ENCODE peak calls at places on chromosomes 4 and X, in eight cellular contexts. G is stimulated activated CD8-positive, alpha-beta memory T cell treated with anti-CD3 and anti-CD28 coated beads, Interleukin-12 subunit alpha, Interleukin-12 subunit beta, amount 100 ng/mL, for 4 hours; Y is naive thymus-derived CD4-positive, alpha-beta T cell; N is HepG2; D is stimulated activated CD4-positive, alpha-beta T cell treated with anti-CD3 and anti-CD28 coated beads, TNF-alpha, amount 100 ng/mL, for 4 hours; T is osteocyte; O is EH; I is activated CD4-positive, alpha-beta T cell treated with anti-CD3 and anti-CD28 coated beads, Interleukin-2, amount 50 U/mL, for 24 hours. A is an unnamed sample.

GRCh38 chr4:1340181-1340747 is 6.7 kb upstream of the UVSSA start:
- DNase-seq in G (no peak), Y (no peak), N (no peak), D (no peak), T (no peak), O (no peak), I (no peak), A (no peak)

GRCh38 chr4:24451870-24452269 is 132.5 kb downstream of the DHX15 start:
- DNase-seq in G (no peak), Y (no peak), N (no peak), D (no peak), T (no peak), O (no peak), I (no peak), A (no peak)

GRCh38 chrX:48919360-48919821 is 567 bp upstream of the PIM2 start:
- DNase-seq in G (no peak), Y (peak; percentile 65), N (no peak), D (no peak), T (no peak), O (no peak), I (no peak), A (no peak)

GRCh38 chr4:122356317-122356818 is 22.4 kb upstream of the ADAD1 start:
- DNase-seq in G (no peak), Y (no peak), N (no peak), D (no peak), T (no peak), O (no peak), I (no peak), A (no peak)

GRCh38 chr4:150889306-150889705 is 125.8 kb downstream of the LRBA start:
- DNase-seq in G (no peak), Y (no peak), N (no peak), D (no peak), T (no peak), O (no peak), I (no peak), A (no peak)

GRCh38 chrX:119398587-119398973 is 556 bp upstream of the SLC25A43 start:
- DNase-seq in G (no peak), Y (no peak), N (peak; percentile 7), D (no peak), T (no peak), O (no peak), I (no peak), A (peak; percentile 15)

GRCh38 chrX:12979630-12980015 is 4.7 kb downstream of the TMSB4X start:
- DNase-seq in G (no peak), Y (no peak), N (no peak), D (no peak), T (no peak), O (no peak), I (no peak), A (no peak)

GRCh38 chr4:90281956-90282355 is 154.8 kb downstream of the CCSER1 start:
- DNase-seq in G (no peak), Y (no peak), N (no peak), D (no peak), T (no peak), O (no peak), I (no peak), A (no peak)

GRCh38 chrX:7059214-7059838 is 88.2 kb upstream of the STS start:
- DNase-seq in G (no peak), Y (peak; percentile 36), N (no peak), D (no peak), T (no peak), O (no peak), I (no peak), A (no peak)

GRCh38 chr4:153234923-153235322 is 30.7 kb downstream of the TRIM2 start:
- DNase-seq in G (no peak), Y (no peak), N (no peak), D (no peak), T (no peak), O (peak; percentile 82), I (no peak), A (no peak)

GRCh38 chrX:39726810-39727209 is 370.9 kb downstream of the BCOR start:
- DNase-seq in G (no peak), Y (no peak), N (no peak), D (no peak), T (no peak), O (peak; percentile 70), I (no peak), A (no peak)

GRCh38 chr4:128512767-128513322 is 225.2 kb upstream of the PGRMC2 start:
- DNase-seq in G (no peak), Y (no peak), N (no peak), D (no peak), T (no peak), O (peak; percentile 71), I (no peak), A (no peak)

GRCh38 chrX:154380787-154381186 is 1.7 kb downstream of the EMD start:
- DNase-seq in G (no peak), Y (no peak), N (no peak), D (no peak), T (no peak), O (no peak), I (no peak), A (no peak)

GRCh38 chr4:52659722-52660261 is 691 bp upstream of the USP46 start:
- DNase-seq in G (no peak), Y (no peak), N (peak; percentile 15), D (no peak), T (no peak), O (peak; percentile 41), I (no peak), A (peak; percentile 46)

GRCh38 chr4:17469931-17470674 is 41.8 kb downstream of the QDPR start:
- DNase-seq in G (no peak), Y (no peak), N (no peak), D (no peak), T (no peak), O (peak; percentile 46), I (no peak), A (no peak)

GRCh38 chrX:107675823-107676555 is 47.7 kb downstream of the PRPS1 start:
- DNase-seq in G (no peak), Y (peak; percentile 39), N (no peak), D (no peak), T (no peak), O (peak; percentile 39), I (no peak), A (peak; percentile 25)

GRCh38 chrX:64204701-64205440 is 637 bp downstream of the AMER1 start:
- DNase-seq in G (no peak), Y (peak; percentile 29), N (peak; percentile 0), D (no peak), T (no peak), O (peak; percentile 31), I (peak; percentile 0), A (peak; percentile 15)

GRCh38 chrX:11239230-11239629 is 54.0 kb upstream of the AMELX start:
- DNase-seq in G (no peak), Y (no peak), N (peak; percentile 0), D (no peak), T (no peak), O (peak; percentile 72), I (no peak), A (peak; percentile 52)

GRCh38 chrX:140661657-140662056 is 47.9 kb upstream of the LINC00632 start:
- DNase-seq in G (no peak), Y (no peak), N (no peak), D (no peak), T (no peak), O (peak; percentile 2), I (no peak), A (no peak)

GRCh38 chr4:3431446-3431993 is 10.2 kb upstream of the HGFAC start:
- DNase-seq in G (no peak), Y (no peak), N (no peak), D (no peak), T (no peak), O (no peak), I (no peak), A (no peak)

GRCh38 chr4:39621582-39621981 is 17.1 kb downstream of the SMIM14 start:
- DNase-seq in G (no peak), Y (no peak), N (peak; percentile 88), D (no peak), T (no peak), O (peak; percentile 91), I (no peak), A (no peak)

GRCh38 chr4:90030953-90031352 is 96.2 kb upstream of the CCSER1 start:
- DNase-seq in G (no peak), Y (no peak), N (no peak), D (no peak), T (no peak), O (no peak), I (no peak), A (peak; percentile 62)

GRCh38 chr4:76305971-76306881 is at the start of gene STBD1:
- DNase-seq in G (peak; percentile 3), Y (peak; percentile 10), N (peak; percentile 68), D (no peak), T (peak; percentile 89), O (peak; percentile 82), I (no peak), A (peak; percentile 69)

GRCh38 chrX:18394477-18394876 is 30.9 kb upstream of the CDKL5 start:
- DNase-seq in G (no peak), Y (no peak), N (no peak), D (no peak), T (no peak), O (no peak), I (no peak), A (no peak)

GRCh38 chr4:173013232-173013932 is 155.2 kb upstream of the GALNT7 start:
- DNase-seq in G (no peak), Y (peak; percentile 50), N (peak; percentile 21), D (peak; percentile 13), T (no peak), O (peak; percentile 44), I (peak; percentile 16), A (peak; percentile 43)

GRCh38 chrX:87583679-87584078 is 66.1 kb downstream of the KLHL4 start:
- DNase-seq in G (no peak), Y (no peak), N (peak; percentile 3), D (no peak), T (no peak), O (no peak), I (no peak), A (peak; percentile 73)

GRCh38 chr4:91123742-91124141 is 996.5 kb downstream of the CCSER1 start:
- DNase-seq in G (no peak), Y (no peak), N (no peak), D (no peak), T (no peak), O (no peak), I (no peak), A (no peak)

GRCh38 chr4:5751918-5752802 is 41.2 kb downstream of the EVC start:
- DNase-seq in G (no peak), Y (no peak), N (no peak), D (no peak), T (peak; percentile 82), O (no peak), I (no peak), A (no peak)

A was measured in HT-29.